ENCODE peak calls at places on chromosomes 6 and 20, in four cellular contexts. M, I, F and O are unnamed samples.
A peak's percentile ranks its signal among the peaks of the same experiment; 100 is the strongest.

GRCh38 chr6:43613721-43614395 is 15.2 kb downstream of the GTPBP2 start:
- DNase-seq in M (no peak), F (no peak), I (no peak), O (no peak)

GRCh38 chr6:71346034-71346680 is 57.5 kb downstream of the OGFRL1 start:
- DNase-seq in M (no peak), F (no peak), I (no peak), O (no peak)

GRCh38 chr6:50457351-50457750 is 256.0 kb upstream of the TFAP2D start:
- DNase-seq in I (no peak), F (no peak), M (no peak), O (no peak)

GRCh38 chr6:91681341-91681740 is 1094.5 kb upstream of the MAP3K7 start:
- DNase-seq in F (no peak), M (no peak), I (no peak), O (no peak)

GRCh38 chr6:144474290-144474689 is 189.2 kb downstream of the UTRN start:
- DNase-seq in F (no peak), M (no peak), I (no peak), O (no peak)

GRCh38 chr6:36120539-36120938 is 9.8 kb upstream of the MAPK13 start:
- DNase-seq in F (no peak), M (no peak), I (no peak), O (no peak)

GRCh38 chr6:106572436-106572835 is 56.9 kb downstream of the RTN4IP1 start:
- DNase-seq in F (no peak), I (no peak), M (no peak), O (no peak)

GRCh38 chr6:45724511-45724910 is 291.1 kb downstream of the CLIC5 start:
- DNase-seq in M (no peak), I (no peak), F (no peak), O (no peak)

GRCh38 chr20:59668926-59669325 is 64.6 kb downstream of the PHACTR3 start:
- DNase-seq in I (no peak), M (no peak), F (no peak), O (no peak)

GRCh38 chr6:52522151-52522626 is 54.7 kb downstream of the TRAM2 start:
- DNase-seq in F (peak; percentile 67), M (no peak), I (no peak), O (peak; percentile 46)

GRCh38 chr20:49395659-49396058 is 86.8 kb downstream of the KCNB1 start:
- DNase-seq in M (no peak), I (no peak), F (no peak), O (no peak)

GRCh38 chr6:111482959-111483735 is at the start of gene REV3L:
- DNase-seq in F (peak; percentile 90), M (peak; percentile 91), I (peak; percentile 96), O (peak; percentile 70)

GRCh38 chr6:87832025-87832825 is 130.2 kb upstream of the AKIRIN2 start:
- DNase-seq in M (peak; percentile 57), I (no peak), F (no peak), O (no peak)

GRCh38 chr6:154766288-154766687 is 33.1 kb downstream of the SCAF8 start:
- DNase-seq in F (no peak), M (no peak), I (no peak), O (no peak)

GRCh38 chr6:85068221-85068620 is 303.8 kb upstream of the TBX18 start:
- DNase-seq in M (no peak), F (no peak), I (no peak), O (no peak)

GRCh38 chr6:133555726-133556125 is 314.6 kb downstream of the EYA4 start:
- DNase-seq in I (no peak), M (no peak), F (no peak), O (no peak)

GRCh38 chr6:170117111-170117972 is 173.5 kb downstream of the DLL1 start:
- DNase-seq in M (no peak), F (no peak), I (no peak), O (no peak)

GRCh38 chr20:63202021-63202420 is 13.9 kb downstream of the YTHDF1 start:
- DNase-seq in I (no peak), F (no peak), M (no peak), O (no peak)

GRCh38 chr6:21742238-21742660 is 148.7 kb downstream of the SOX4 start:
- DNase-seq in I (no peak), M (no peak), F (no peak), O (no peak)

GRCh38 chr20:63934271-63935068 is 21.7 kb downstream of the UCKL1 start:
- DNase-seq in F (no peak), M (no peak), I (no peak), O (no peak)

GRCh38 chr20:10671221-10671849 is 2.5 kb downstream of the JAG1 start:
- DNase-seq in M (peak; percentile 47), I (no peak), F (no peak), O (peak; percentile 70)

GRCh38 chr20:62064788-62065668 is 653 bp downstream of the TAF4 start:
- DNase-seq in I (peak; percentile 37), F (no peak), M (no peak), O (no peak)

GRCh38 chr6:165552248-165552736 is 110.7 kb downstream of the PDE10A start:
- DNase-seq in F (no peak), M (no peak), I (no peak), O (no peak)

GRCh38 chr20:52859156-52859887 is 112.8 kb upstream of the TSHZ2 start:
- DNase-seq in F (peak; percentile 13), M (no peak), I (peak; percentile 85), O (no peak)

GRCh38 chr20:10490706-10491105 is 55.6 kb downstream of the SLX4IP start:
- DNase-seq in F (no peak), M (no peak), I (no peak), O (no peak)

GRCh38 chr6:169849396-169849795 is 98.0 kb downstream of the ERMARD start:
- DNase-seq in F (no peak), M (no peak), I (no peak), O (no peak)

GRCh38 chr20:32203556-32204484 is 3.7 kb downstream of the PLAGL2 start:
- DNase-seq in F (no peak), M (no peak), I (no peak), O (no peak)

GRCh38 chr6:1325471-1326309 is 13.8 kb downstream of the FOXQ1 start:
- DNase-seq in M (no peak), I (no peak), F (no peak), O (no peak)

GRCh38 chr6:128518531-128519131 is 1.8 kb downstream of the PTPRK start:
- DNase-seq in M (no peak), I (no peak), F (no peak), O (no peak)

GRCh38 chr6:108156180-108156937 is 9.5 kb upstream of the NR2E1 start:
- DNase-seq in I (no peak), F (no peak), M (no peak), O (no peak)

GRCh38 chr6:147246853-147247635 is 42.8 kb downstream of the STXBP5 start:
- DNase-seq in F (no peak), I (no peak), M (no peak), O (no peak)

GRCh38 chr6:3750324-3751018 is 1.0 kb downstream of the PXDC1 start:
- DNase-seq in F (peak; percentile 89), M (no peak), I (no peak), O (no peak)

GRCh38 chr6:54431466-54431865 is 123.2 kb downstream of the TINAG start:
- DNase-seq in F (no peak), I (no peak), M (no peak), O (no peak)

GRCh38 chr6:30319146-30319835 is 7.4 kb upstream of the TRIM39 start:
- DNase-seq in I (no peak), M (no peak), F (no peak), O (no peak)

GRCh38 chr20:21174425-21175239 is 48.8 kb downstream of the KIZ start:
- DNase-seq in F (no peak), I (no peak), M (no peak), O (no peak)

GRCh38 chr6:100700009-100700408 is 181.1 kb downstream of the ASCC3 start:
- DNase-seq in M (no peak), F (no peak), I (no peak), O (no peak)

GRCh38 chr6:31652925-31653724 is 664 bp upstream of the BAG6 start:
- DNase-seq in F (peak; percentile 85), I (peak; percentile 90), M (no peak), O (peak; percentile 82)

GRCh38 chr6:160767019-160767646 is 65.1 kb downstream of the PLG start:
- DNase-seq in I (peak; percentile 81), F (peak; percentile 47), M (peak; percentile 83), O (no peak)

DNA sequence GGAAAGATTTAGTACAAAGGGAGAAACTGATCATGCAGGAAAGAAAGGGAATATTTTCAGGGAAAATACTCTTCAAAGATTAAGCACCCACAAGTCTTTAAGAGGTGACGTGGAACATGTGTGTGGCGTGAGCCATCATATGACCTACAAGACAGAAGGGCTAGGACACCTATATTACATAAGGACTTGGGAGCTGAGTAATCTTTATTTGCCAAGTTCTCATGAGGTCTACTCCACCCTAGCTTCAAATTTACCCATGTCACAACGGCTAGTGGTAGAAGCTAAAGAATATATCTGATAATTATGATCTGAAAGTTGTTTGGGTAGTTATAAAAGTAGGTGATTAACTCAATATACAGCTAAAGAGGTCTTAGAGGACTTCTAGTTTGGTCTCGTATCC is 167.8 kb downstream of the GJA10 start:
- DNase-seq in M (no peak), I (no peak), F (no peak), O (no peak)
- H3K36me3 ChIP-seq in M (no peaks in the 10 kb centered on the region), I (no peaks in the 10 kb centered on the region), F (no peaks in the 10 kb centered on the region), O (no peaks in the 10 kb centered on the region)

GRCh38 chr20:38428800-38429199 is 6.3 kb downstream of the SNHG17 start:
- DNase-seq in I (no peak), M (no peak), F (no peak), O (no peak)

GRCh38 chr20:38429301-38429700 is 5.8 kb downstream of the SNHG17 start:
- DNase-seq in F (no peak), I (no peak), M (no peak), O (no peak)

GRCh38 chr20:38433304-38433972 is 1.7 kb downstream of the SNHG17 start:
- DNase-seq in F (no peak), I (no peak), M (no peak), O (no peak)

GRCh38 chr20:38432292-38432691 is 2.8 kb downstream of the SNHG17 start:
- DNase-seq in F (no peak), I (no peak), M (no peak), O (no peak)

GRCh38 chr20:38430679-38431325 is 4.3 kb downstream of the SNHG17 start:
- DNase-seq in I (no peak), F (no peak), M (no peak), O (no peak)
- H3K4me3 ChIP-seq in I (no peak overlapping the region), F (no peak overlapping the region), M (no peak overlapping the region), O (no peak overlapping the region)

GRCh38 chr20:17627101-17627950 is 54.7 kb downstream of the RRBP1 start:
- DNase-seq in I (peak; percentile 4), F (peak; percentile 18), M (no peak), O (no peak)
- H3K36me3 ChIP-seq in I (no peaks in the 10 kb centered on the region), F (no peaks in the 10 kb centered on the region), M (peaks cover 40% of the 10 kb centered on the region), O (peaks cover 27% of the 10 kb centered on the region)

GRCh38 chr20:1184260-1184637 is 532 bp downstream of the TMEM74B start:
- DNase-seq in F (no peak), I (no peak), M (no peak), O (no peak)
- H3K4me3 ChIP-seq in F (peak overlapping the region; percentile 68), I (no peak overlapping the region), M (no peak overlapping the region), O (no peak overlapping the region)

GRCh38 chr6:152360016-152360415 is 277.1 kb downstream of the SYNE1 start:
- DNase-seq in F (no peak), I (no peak), M (no peak), O (no peak)
- H3K36me3 ChIP-seq in F (peaks cover 7% of the 10 kb centered on the region), I (no peaks in the 10 kb centered on the region), M (no peaks in the 10 kb centered on the region), O (peaks cover 44% of the 10 kb centered on the region)